ENCODE peak calls at places on chromosomes 13 and 19, in six cellular contexts. One of them, this sample, is unnamed.

GRCh38 chr19:10091370-10091687 is 5.2 kb downstream of the SHFL start:
- DNase-seq in fibroblast of the aortic adventitia: no peak
- DNase-seq in thyroid gland: no peak
- DNase-seq in IMR-90: no peak
- DNase-seq in fibroblast of mammary gland: no peak
- DNase-seq in fibroblast of lung: no peak
- DNase-seq in this sample: no peak

GRCh38 chr13:67366533-67366932 is 136.4 kb upstream of the PCDH9 start:
- DNase-seq in IMR-90: peak
- DNase-seq in fibroblast of lung: peak
- DNase-seq in fibroblast of mammary gland: peak
- DNase-seq in fibroblast of the aortic adventitia: peak
- DNase-seq in thyroid gland: no peak
- DNase-seq in this sample: peak

GRCh38 chr13:114151565-114152284 is 19.3 kb upstream of the RASA3 start:
- DNase-seq in fibroblast of mammary gland: peak
- DNase-seq in thyroid gland: no peak
- DNase-seq in fibroblast of lung: peak
- DNase-seq in IMR-90: no peak
- DNase-seq in fibroblast of the aortic adventitia: no peak
- DNase-seq in this sample: no peak

GRCh38 chr19:660793-661426 is 2.1 kb downstream of the RNF126 start:
- DNase-seq in fibroblast of the aortic adventitia: no peak
- DNase-seq in IMR-90: no peak
- DNase-seq in thyroid gland: no peak
- DNase-seq in fibroblast of lung: no peak
- DNase-seq in fibroblast of mammary gland: no peak
- DNase-seq in this sample: no peak

GRCh38 chr13:114339779-114340534 is 25.7 kb downstream of the CHAMP1 start:
- DNase-seq in IMR-90: peak
- DNase-seq in fibroblast of the aortic adventitia: peak
- DNase-seq in fibroblast of lung: peak
- DNase-seq in thyroid gland: peak
- DNase-seq in fibroblast of mammary gland: peak
- DNase-seq in this sample: peak

GRCh38 chr13:49248433-49249002 is 793 bp downstream of the CDADC1 start:
- DNase-seq in fibroblast of mammary gland: peak
- DNase-seq in fibroblast of lung: peak
- DNase-seq in IMR-90: peak
- DNase-seq in thyroid gland: peak
- DNase-seq in fibroblast of the aortic adventitia: peak
- DNase-seq in this sample: peak

GRCh38 chr13:28097503-28097902 is 2.9 kb downstream of the FLT3 start:
- DNase-seq in fibroblast of lung: no peak
- DNase-seq in fibroblast of mammary gland: no peak
- DNase-seq in fibroblast of the aortic adventitia: no peak
- DNase-seq in IMR-90: no peak
- DNase-seq in thyroid gland: no peak
- DNase-seq in this sample: no peak

GRCh38 chr13:29749401-29750177 is 100.8 kb downstream of the UBL3 start:
- DNase-seq in thyroid gland: no peak
- DNase-seq in fibroblast of mammary gland: peak
- DNase-seq in IMR-90: peak
- DNase-seq in fibroblast of lung: peak
- DNase-seq in fibroblast of the aortic adventitia: peak
- DNase-seq in this sample: peak

GRCh38 chr19:19451429-19452240 is 46.2 kb downstream of the GATAD2A start:
- DNase-seq in IMR-90: no peak
- DNase-seq in thyroid gland: no peak
- DNase-seq in fibroblast of mammary gland: peak
- DNase-seq in fibroblast of lung: peak
- DNase-seq in fibroblast of the aortic adventitia: no peak
- DNase-seq in this sample: no peak

GRCh38 chr13:29369060-29369743 is 226.3 kb downstream of the SLC7A1 start:
- DNase-seq in fibroblast of mammary gland: peak
- DNase-seq in fibroblast of the aortic adventitia: peak
- DNase-seq in thyroid gland: peak
- DNase-seq in fibroblast of lung: peak
- DNase-seq in IMR-90: peak
- DNase-seq in this sample: peak

GRCh38 chr13:92806215-92806614 is 420.4 kb upstream of the GPC6 start:
- DNase-seq in fibroblast of mammary gland: peak
- DNase-seq in fibroblast of lung: peak
- DNase-seq in thyroid gland: peak
- DNase-seq in fibroblast of the aortic adventitia: peak
- DNase-seq in IMR-90: no peak
- DNase-seq in this sample: no peak

GRCh38 chr13:30616927-30617314 is 799 bp upstream of the USPL1 start:
- DNase-seq in thyroid gland: peak
- DNase-seq in fibroblast of lung: peak
- DNase-seq in fibroblast of the aortic adventitia: peak
- DNase-seq in fibroblast of mammary gland: peak
- DNase-seq in IMR-90: peak
- DNase-seq in this sample: peak

DNA sequence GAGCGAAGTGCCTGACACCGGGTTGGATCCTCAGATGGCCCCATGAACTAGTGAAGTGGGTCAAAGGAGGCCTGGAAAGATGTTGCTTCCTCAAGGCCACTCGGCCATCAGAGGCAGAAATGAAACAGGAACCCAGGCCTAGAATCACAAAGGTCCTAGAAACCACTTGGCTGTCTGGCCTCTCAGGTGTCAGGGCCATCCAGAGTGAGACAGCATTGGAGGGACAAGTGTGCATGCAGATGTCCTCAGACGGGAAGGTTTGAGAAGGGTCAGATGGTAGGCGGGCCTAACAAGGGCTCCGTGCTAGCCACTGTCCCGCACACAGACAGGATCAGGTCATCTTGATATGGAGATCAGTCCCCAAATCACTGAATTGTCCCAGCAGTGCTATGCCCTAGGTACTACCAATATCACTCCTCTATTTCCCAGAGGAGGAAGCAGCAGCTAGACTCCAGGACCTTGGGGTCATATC is 14.3 kb downstream of the CCDC97 start:
- DNase-seq in IMR-90: no peak
- DNase-seq in thyroid gland: no peak
- DNase-seq in fibroblast of the aortic adventitia: no peak
- DNase-seq in fibroblast of mammary gland: peak
- DNase-seq in fibroblast of lung: no peak
- DNase-seq in this sample: no peak
- H3K4me3 ChIP-seq in IMR-90: no peak
- H3K4me3 ChIP-seq in thyroid gland: no peak
- H3K4me3 ChIP-seq in fibroblast of the aortic adventitia: no peak
- H3K4me3 ChIP-seq in fibroblast of mammary gland: no peak
- H3K4me3 ChIP-seq in fibroblast of lung: no peak
- H3K4me3 ChIP-seq in this sample: no peak

GRCh38 chr19:39546599-39546998 is 6.6 kb upstream of the EID2 start:
- DNase-seq in IMR-90: no peak
- DNase-seq in fibroblast of the aortic adventitia: no peak
- DNase-seq in fibroblast of lung: no peak
- DNase-seq in fibroblast of mammary gland: no peak
- DNase-seq in thyroid gland: no peak
- DNase-seq in this sample: no peak

GRCh38 chr19:39553082-39553652 is 13.2 kb upstream of the EID2 start:
- DNase-seq in thyroid gland: no peak
- DNase-seq in IMR-90: no peak
- DNase-seq in fibroblast of mammary gland: no peak
- DNase-seq in fibroblast of lung: no peak
- DNase-seq in fibroblast of the aortic adventitia: no peak
- DNase-seq in this sample: no peak

GRCh38 chr19:39544920-39545319 is 5.0 kb upstream of the EID2 start:
- DNase-seq in fibroblast of the aortic adventitia: no peak
- DNase-seq in fibroblast of mammary gland: no peak
- DNase-seq in fibroblast of lung: no peak
- DNase-seq in thyroid gland: no peak
- DNase-seq in IMR-90: no peak
- DNase-seq in this sample: no peak

GRCh38 chr19:39554701-39555311 is 14.8 kb upstream of the EID2 start:
- DNase-seq in thyroid gland: peak
- DNase-seq in IMR-90: no peak
- DNase-seq in fibroblast of the aortic adventitia: no peak
- DNase-seq in fibroblast of mammary gland: no peak
- DNase-seq in fibroblast of lung: no peak
- DNase-seq in this sample: no peak

GRCh38 chr19:39550197-39550596 is 10.2 kb upstream of the EID2 start:
- DNase-seq in fibroblast of mammary gland: no peak
- DNase-seq in IMR-90: no peak
- DNase-seq in thyroid gland: no peak
- DNase-seq in fibroblast of the aortic adventitia: no peak
- DNase-seq in fibroblast of lung: no peak
- DNase-seq in this sample: no peak
- TF ChIP-seq CTCF in fibroblast of mammary gland: no peak
- TF ChIP-seq CTCF in IMR-90: no peak
- TF ChIP-seq CTCF in thyroid gland: no peak
- TF ChIP-seq CTCF in fibroblast of the aortic adventitia: no peak
- TF ChIP-seq CTCF in fibroblast of lung: no peak
- TF ChIP-seq CTCF in this sample: no peak

DNA sequence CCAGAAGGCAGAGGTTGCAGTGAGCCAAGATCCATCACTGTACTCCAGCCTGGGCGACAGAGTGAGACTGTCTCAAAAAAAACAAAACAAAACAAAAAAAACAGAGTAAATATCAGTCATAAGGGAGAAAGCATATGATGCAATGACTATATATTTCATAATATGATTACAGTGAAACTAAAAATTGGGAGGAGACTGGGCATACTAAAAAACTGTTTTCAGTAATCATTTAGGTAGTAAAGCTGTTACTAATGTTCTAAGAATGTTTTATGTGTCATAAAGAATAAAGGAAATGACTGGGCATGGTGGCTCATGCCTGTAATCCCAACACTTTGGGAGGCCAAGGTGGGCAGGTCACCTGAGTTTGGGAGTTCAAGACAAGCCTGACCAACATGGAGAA is 15.9 kb downstream of the ZNF573 start:
- DNase-seq in IMR-90: peak
- DNase-seq in fibroblast of mammary gland: peak
- DNase-seq in thyroid gland: no peak
- DNase-seq in fibroblast of the aortic adventitia: no peak
- DNase-seq in fibroblast of lung: peak
- DNase-seq in this sample: peak
- H3K4me3 ChIP-seq in IMR-90: no peak
- H3K4me3 ChIP-seq in fibroblast of mammary gland: no peak
- H3K4me3 ChIP-seq in thyroid gland: no peak
- H3K4me3 ChIP-seq in fibroblast of the aortic adventitia: no peak
- H3K4me3 ChIP-seq in fibroblast of lung: no peak
- H3K4me3 ChIP-seq in this sample: no peak

GRCh38 chr19:42433503-42434260 is 6.5 kb upstream of the LIPE start:
- DNase-seq in thyroid gland: peak
- DNase-seq in fibroblast of lung: no peak
- DNase-seq in fibroblast of the aortic adventitia: peak
- DNase-seq in fibroblast of mammary gland: peak
- DNase-seq in IMR-90: peak
- DNase-seq in this sample: peak
- TF ChIP-seq CTCF in thyroid gland: peak
- TF ChIP-seq CTCF in fibroblast of lung: peak
- TF ChIP-seq CTCF in fibroblast of the aortic adventitia: peak
- TF ChIP-seq CTCF in fibroblast of mammary gland: peak
- TF ChIP-seq CTCF in IMR-90: peak
- TF ChIP-seq CTCF in this sample: peak

DNA sequence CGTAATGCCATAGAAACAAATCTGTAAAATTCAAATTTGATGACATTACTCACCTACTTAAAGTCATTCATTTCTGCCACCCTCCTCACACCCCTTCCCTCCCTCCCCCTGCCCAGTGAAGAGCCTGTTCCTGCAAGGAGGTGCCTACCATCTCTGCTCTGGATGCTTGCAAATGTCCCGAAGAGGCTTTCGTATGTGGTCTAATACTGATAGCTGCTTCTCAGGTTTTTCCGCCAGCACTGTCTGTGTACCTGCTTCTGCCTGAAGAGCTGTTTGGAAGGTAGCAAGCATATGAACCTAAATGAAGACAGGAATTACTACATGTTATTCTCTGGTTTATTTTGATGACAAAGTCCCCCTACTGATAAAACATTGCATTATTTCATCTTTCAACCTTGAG is 57.1 kb downstream of the GPALPP1 start:
- DNase-seq in thyroid gland: no peak
- DNase-seq in IMR-90: no peak
- DNase-seq in fibroblast of the aortic adventitia: no peak
- DNase-seq in fibroblast of lung: no peak
- DNase-seq in fibroblast of mammary gland: no peak
- DNase-seq in this sample: no peak
- H3K4me3 ChIP-seq in thyroid gland: no peak
- H3K4me3 ChIP-seq in IMR-90: no peak
- H3K4me3 ChIP-seq in fibroblast of the aortic adventitia: no peak
- H3K4me3 ChIP-seq in fibroblast of lung: peak
- H3K4me3 ChIP-seq in fibroblast of mammary gland: no peak
- H3K4me3 ChIP-seq in this sample: peak

GRCh38 chr13:60165391-60166099 is 1.8 kb upstream of the DIAPH3 start:
- DNase-seq in fibroblast of lung: peak
- DNase-seq in fibroblast of mammary gland: no peak
- DNase-seq in fibroblast of the aortic adventitia: peak
- DNase-seq in IMR-90: peak
- DNase-seq in thyroid gland: no peak
- DNase-seq in this sample: peak

GRCh38 chr13:60162096-60162495 is 1.6 kb downstream of the DIAPH3 start:
- DNase-seq in fibroblast of mammary gland: peak
- DNase-seq in fibroblast of lung: peak
- DNase-seq in fibroblast of the aortic adventitia: no peak
- DNase-seq in thyroid gland: no peak
- DNase-seq in IMR-90: peak
- DNase-seq in this sample: no peak

GRCh38 chr13:60164490-60164889 is 762 bp upstream of the DIAPH3 start:
- DNase-seq in thyroid gland: peak
- DNase-seq in fibroblast of mammary gland: no peak
- DNase-seq in IMR-90: peak
- DNase-seq in fibroblast of lung: peak
- DNase-seq in fibroblast of the aortic adventitia: peak
- DNase-seq in this sample: peak

GRCh38 chr13:60167121-60167520 is 3.4 kb upstream of the DIAPH3 start:
- DNase-seq in thyroid gland: no peak
- DNase-seq in fibroblast of mammary gland: no peak
- DNase-seq in fibroblast of lung: no peak
- DNase-seq in fibroblast of the aortic adventitia: no peak
- DNase-seq in IMR-90: no peak
- DNase-seq in this sample: no peak

DNA sequence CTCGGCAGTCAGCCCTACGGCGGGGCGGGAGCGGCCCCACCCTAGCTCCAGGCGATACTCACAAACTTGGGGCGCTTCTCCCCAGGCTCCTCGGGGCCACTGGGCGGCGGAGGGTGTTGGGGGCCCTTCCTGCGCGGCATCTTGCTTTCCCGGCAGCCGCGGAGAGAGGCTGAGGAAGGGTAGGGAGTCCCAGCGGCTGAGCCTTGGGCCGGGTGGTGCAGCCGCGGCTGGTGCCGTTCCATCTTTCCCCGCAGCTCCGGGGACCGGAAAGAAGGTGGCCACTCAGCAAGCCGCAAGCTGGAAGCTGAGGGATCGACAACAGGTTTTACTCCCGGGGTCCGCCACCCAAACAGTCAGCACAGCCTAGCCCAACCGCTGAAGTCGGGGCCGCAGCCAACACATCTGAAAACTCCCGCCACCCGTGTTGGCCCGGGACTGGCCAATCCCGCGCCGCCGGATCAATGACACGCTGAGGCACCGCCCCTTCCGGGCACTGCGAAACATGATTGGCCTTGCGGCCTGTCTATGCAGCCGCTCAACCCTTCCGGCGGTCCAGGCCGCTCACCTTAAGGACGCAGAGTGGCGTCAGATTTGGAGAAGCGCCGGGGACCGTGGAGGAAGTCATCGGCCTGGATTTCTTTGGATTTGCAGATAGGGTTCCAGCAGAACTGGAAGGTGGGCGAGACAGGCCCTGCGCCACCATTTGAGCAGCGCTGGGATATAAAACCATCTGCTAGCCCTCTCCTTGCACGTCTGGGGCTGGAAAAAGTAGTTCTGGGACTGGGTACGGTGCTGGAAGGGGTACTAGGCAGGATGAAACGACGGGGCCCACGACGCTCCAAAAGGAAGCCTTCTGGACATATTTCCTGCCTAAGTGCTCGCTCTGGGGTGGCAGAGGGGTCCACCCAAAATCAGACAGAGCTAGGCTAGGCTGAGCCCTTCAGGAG is at the start of gene DIAPH3:
- DNase-seq in fibroblast of the aortic adventitia: peak
- DNase-seq in IMR-90: peak
- DNase-seq in fibroblast of mammary gland: peak
- DNase-seq in fibroblast of lung: peak
- DNase-seq in thyroid gland: peak
- DNase-seq in this sample: peak
- TF ChIP-seq CTCF in fibroblast of the aortic adventitia: no peak
- TF ChIP-seq CTCF in IMR-90: no peak
- TF ChIP-seq CTCF in fibroblast of mammary gland: no peak
- TF ChIP-seq CTCF in fibroblast of lung: no peak
- TF ChIP-seq CTCF in thyroid gland: no peak
- TF ChIP-seq CTCF in this sample: no peak

This sample was measured in cardiac fibroblast.